ENCODE peak calls at places on chromosome 13, in seven cellular contexts. O is HCT116, I is HepG2, Y is A549, R is H1, P is K562, G is GM12878. M is an unnamed sample.

GRCh38 chr13:50208826-50209335 is 193.6 kb downstream of the KCNRG start:
- DNase-seq in P (peak; percentile 84), I (peak; percentile 12), G (no peak), R (peak; percentile 9), Y (peak; percentile 37), O (no peak), M (peak; percentile 76)

GRCh38 chr13:105291987-105292386 is 1243.5 kb downstream of the EFNB2 start:
- DNase-seq in Y (no peak), I (no peak), G (no peak), O (no peak), R (no peak), P (no peak), M (no peak)

GRCh38 chr13:37460211-37460610 is 138.4 kb downstream of the POSTN start:
- DNase-seq in O (no peak), I (no peak), Y (no peak), P (no peak), R (no peak), G (no peak), M (peak; percentile 51)

GRCh38 chr13:51534075-51534817 is 50.0 kb upstream of the WDFY2 start:
- DNase-seq in P (no peak), I (no peak), Y (no peak), G (no peak), O (no peak), R (no peak), M (no peak)

GRCh38 chr13:111626371-111627305 is 306.2 kb downstream of the TEX29 start:
- DNase-seq in R (no peak), O (no peak), Y (no peak), P (no peak), I (no peak), G (no peak), M (no peak)

GRCh38 chr13:61391426-61391825 is 24.2 kb downstream of the PCDH20 start:
- DNase-seq in Y (no peak), P (no peak), I (no peak), G (no peak), R (no peak), O (no peak), M (no peak)

GRCh38 chr13:39353988-39354387 is 249.0 kb downstream of the LHFPL6 start:
- DNase-seq in R (no peak), O (no peak), G (no peak), I (no peak), P (no peak), Y (no peak), M (peak; percentile 65)

GRCh38 chr13:76148926-76149325 is 512.8 kb downstream of the LMO7 start:
- DNase-seq in I (no peak), P (no peak), Y (no peak), O (no peak), R (no peak), G (no peak), M (peak; percentile 93)

GRCh38 chr13:24035411-24035810 is 125.1 kb upstream of the SPATA13 start:
- DNase-seq in I (no peak), P (no peak), O (no peak), R (no peak), Y (no peak), G (no peak), M (no peak)

GRCh38 chr13:111252449-111253124 is 67.9 kb upstream of the TEX29 start:
- DNase-seq in Y (no peak), I (no peak), O (no peak), R (no peak), P (no peak), G (no peak), M (peak; percentile 20)

GRCh38 chr13:51435002-51435578 is 17.7 kb downstream of the INTS6 start:
- DNase-seq in G (no peak), Y (peak; percentile 1), I (no peak), P (no peak), R (no peak), O (no peak), M (peak; percentile 49)

GRCh38 chr13:66887088-66887487 is 343.0 kb downstream of the PCDH9 start:
- DNase-seq in I (no peak), G (peak; percentile 13), Y (no peak), O (no peak), R (no peak), P (no peak), M (peak; percentile 57)

GRCh38 chr13:109131698-109132257 is 502.4 kb downstream of the MYO16 start:
- DNase-seq in O (no peak), P (no peak), R (no peak), Y (no peak), I (no peak), G (peak; percentile 77), M (peak; percentile 21)

GRCh38 chr13:44362394-44363040 is 11.1 kb upstream of the SERP2 start:
- DNase-seq in R (no peak), G (no peak), Y (no peak), I (no peak), P (no peak), O (no peak), M (no peak)

GRCh38 chr13:33252103-33252502 is 33.5 kb downstream of the STARD13 start:
- DNase-seq in R (no peak), P (no peak), G (no peak), I (no peak), O (no peak), Y (no peak), M (no peak)

GRCh38 chr13:44685641-44686040 is 109.5 kb upstream of the TSC22D1 start:
- DNase-seq in G (no peak), I (no peak), Y (no peak), O (no peak), P (no peak), R (no peak), M (no peak)

GRCh38 chr13:32259116-32259515 is 56.0 kb downstream of the ZAR1L start:
- DNase-seq in I (peak; percentile 28), R (no peak), Y (no peak), O (no peak), P (no peak), G (no peak), M (no peak)

GRCh38 chr13:46613409-46614049 is 60.6 kb downstream of the LRCH1 start:
- DNase-seq in P (no peak), Y (no peak), O (no peak), G (no peak), R (no peak), I (no peak), M (peak; percentile 40)

GRCh38 chr13:23752111-23753001 is 136.8 kb downstream of the MIPEP start:
- DNase-seq in I (no peak), Y (no peak), P (no peak), O (no peak), R (no peak), G (peak; percentile 69), M (peak; percentile 56)

GRCh38 chr13:34070006-34070405 is 252.1 kb downstream of the RFC3 start:
- DNase-seq in O (no peak), I (no peak), G (no peak), Y (no peak), R (no peak), P (no peak), M (peak; percentile 12)

GRCh38 chr13:27797228-27797624 is 4.9 kb downstream of the GSX1 start:
- DNase-seq in G (no peak), I (no peak), O (no peak), R (no peak), P (no peak), Y (peak; percentile 7), M (peak; percentile 30)

GRCh38 chr13:45601680-45602079 is 13.9 kb downstream of the ERICH6B start:
- DNase-seq in G (no peak), I (no peak), P (no peak), R (no peak), O (no peak), Y (no peak), M (no peak)

GRCh38 chr13:50687545-50687944 is 155.9 kb downstream of the DLEU7 start:
- DNase-seq in Y (no peak), R (no peak), G (no peak), I (no peak), P (no peak), O (no peak), M (no peak)

GRCh38 chr13:97328222-97328790 is 105.7 kb upstream of the RAP2A start:
- DNase-seq in P (no peak), Y (no peak), G (no peak), R (peak; percentile 71), O (no peak), I (no peak), M (peak; percentile 86)
- TF ChIP-seq CEBPB in P (no peak), Y (no peak), G (no peak), R (no peak), O (no peak), I (no peak), M (no peak)

GRCh38 chr13:95677564-95678386 is 836 bp downstream of the DNAJC3 start:
- DNase-seq in G (no peak), O (no peak), I (no peak), P (no peak), Y (peak; percentile 6), R (no peak), M (peak; percentile 23)

GRCh38 chr13:95678967-95679366 is 2.0 kb downstream of the DNAJC3 start:
- DNase-seq in Y (no peak), G (no peak), I (no peak), O (no peak), P (no peak), R (no peak), M (no peak)

GRCh38 chr13:95679722-95680121 is 2.8 kb downstream of the DNAJC3 start:
- DNase-seq in Y (no peak), I (no peak), P (no peak), O (no peak), G (no peak), R (no peak), M (no peak)

GRCh38 chr13:95676775-95677563 is at the start of gene DNAJC3:
- DNase-seq in P (peak; percentile 97), Y (peak; percentile 86), R (peak; percentile 92), G (peak; percentile 87), O (peak; percentile 90), I (peak; percentile 92), M (peak; percentile 96)

DNA sequence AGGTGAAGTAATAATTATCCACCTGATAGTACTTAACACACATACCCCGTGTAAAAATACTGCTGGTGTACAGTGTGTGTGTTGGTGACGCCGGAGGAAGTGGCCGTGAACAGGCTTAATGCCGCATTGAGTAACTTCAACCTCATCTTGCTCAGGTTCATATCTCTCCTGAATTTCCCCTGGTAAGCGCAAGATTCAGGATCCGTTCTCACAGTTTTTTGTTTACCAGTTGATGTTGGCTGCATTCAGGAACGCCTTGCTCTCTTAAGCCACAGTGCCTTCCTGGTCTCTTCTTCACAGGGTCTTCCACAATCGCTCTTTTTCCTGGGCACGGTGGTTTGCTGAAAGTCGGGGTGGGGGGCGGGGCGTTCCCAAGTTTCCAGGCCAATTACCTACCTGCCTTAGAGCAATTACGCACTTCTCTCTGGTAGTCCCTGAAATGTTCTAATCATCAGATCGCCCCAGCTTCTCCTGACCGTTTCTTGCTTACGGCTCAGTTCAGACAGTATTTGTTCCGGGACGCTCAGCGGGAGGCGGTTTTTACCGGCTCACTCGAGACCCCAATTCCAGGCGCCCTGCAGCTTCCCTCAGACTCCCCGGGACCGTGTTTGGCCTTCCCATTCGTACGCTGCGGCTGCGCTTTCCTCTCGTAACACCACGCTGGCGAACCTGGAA is 702 bp upstream of the DNAJC3 start:
- DNase-seq in I (peak; percentile 50), R (no peak), G (no peak), Y (peak; percentile 6), P (peak; percentile 17), O (peak; percentile 22), M (peak; percentile 39)
- TF ChIP-seq CEBPB in I (peak; percentile 47), R (no peak), G (no peak), Y (no peak), P (peak; percentile 68), O (peak; percentile 19), M (peak; percentile 49)

GRCh38 chr13:112684041-112684440 is 5.8 kb upstream of the ATP11A start:
- DNase-seq in Y (no peak), I (no peak), O (no peak), P (no peak), R (no peak), G (no peak), M (no peak)
- TF ChIP-seq CEBPB in Y (no peak), I (no peak), O (no peak), P (no peak), R (no peak), G (no peak), M (no peak)

GRCh38 chr13:57630661-57631606 is 610 bp upstream of the PCDH17 start:
- DNase-seq in Y (no peak), R (no peak), O (no peak), I (no peak), G (no peak), P (no peak), M (no peak)
- TF ChIP-seq CEBPB in Y (no peak), R (no peak), O (no peak), I (no peak), G (no peak), P (no peak), M (no peak)